ENCODE peak calls at places on chromosomes 1 and 21, in four cellular contexts. One of them, this sample, is unnamed.

GRCh38 chr1:246110343-246111219 is 396.5 kb downstream of the SMYD3 start:
- DNase-seq in M059J: no peak
- DNase-seq in ACHN: no peak
- DNase-seq in midbrain: no peak
- DNase-seq in this sample: peak

GRCh38 chr1:209769171-209769904 is 13.5 kb downstream of the TRAF3IP3 start:
- DNase-seq in M059J: peak
- DNase-seq in ACHN: no peak
- DNase-seq in midbrain: peak
- DNase-seq in this sample: peak

GRCh38 chr1:18531503-18531845 is 50.7 kb downstream of the KLHDC7A start:
- DNase-seq in M059J: no peak
- DNase-seq in ACHN: no peak
- DNase-seq in midbrain: no peak
- DNase-seq in this sample: no peak

GRCh38 chr1:28290851-28291250 is 31.5 kb downstream of the SESN2 start:
- DNase-seq in M059J: no peak
- DNase-seq in ACHN: no peak
- DNase-seq in midbrain: no peak
- DNase-seq in this sample: peak

GRCh38 chr1:245961137-245961540 is 545.9 kb downstream of the SMYD3 start:
- DNase-seq in M059J: no peak
- DNase-seq in ACHN: no peak
- DNase-seq in midbrain: no peak
- DNase-seq in this sample: no peak

GRCh38 chr1:32962248-32962896 is 2.2 kb downstream of the RNF19B start:
- DNase-seq in M059J: peak
- DNase-seq in ACHN: peak
- DNase-seq in midbrain: no peak
- DNase-seq in this sample: no peak

GRCh38 chr1:21385022-21385421 is 54.9 kb upstream of the NBPF3 start:
- DNase-seq in M059J: no peak
- DNase-seq in ACHN: no peak
- DNase-seq in midbrain: no peak
- DNase-seq in this sample: no peak

GRCh38 chr1:160951443-160952128 is 3.0 kb downstream of the ITLN2 start:
- DNase-seq in M059J: peak
- DNase-seq in ACHN: peak
- DNase-seq in midbrain: peak
- DNase-seq in this sample: peak

GRCh38 chr1:175580351-175580750 is 163.0 kb downstream of the TNR start:
- DNase-seq in M059J: no peak
- DNase-seq in ACHN: no peak
- DNase-seq in midbrain: no peak
- DNase-seq in this sample: no peak

GRCh38 chr1:168187180-168187579 is 8.4 kb downstream of the TIPRL start:
- DNase-seq in M059J: no peak
- DNase-seq in ACHN: no peak
- DNase-seq in midbrain: no peak
- DNase-seq in this sample: no peak

GRCh38 chr21:38925923-38926322 is 120.2 kb downstream of the ETS2 start:
- DNase-seq in M059J: peak
- DNase-seq in ACHN: peak
- DNase-seq in midbrain: no peak
- DNase-seq in this sample: peak

GRCh38 chr1:237219751-237220150 is 177.8 kb downstream of the RYR2 start:
- DNase-seq in M059J: no peak
- DNase-seq in ACHN: no peak
- DNase-seq in midbrain: no peak
- DNase-seq in this sample: no peak

GRCh38 chr21:46111857-46112730 is 14.2 kb downstream of the COL6A2 start:
- DNase-seq in M059J: no peak
- DNase-seq in ACHN: no peak
- DNase-seq in midbrain: no peak
- DNase-seq in this sample: no peak

GRCh38 chr1:9652379-9653194 is 1.1 kb downstream of the PIK3CD start:
- DNase-seq in M059J: no peak
- DNase-seq in ACHN: no peak
- DNase-seq in midbrain: no peak
- DNase-seq in this sample: no peak

GRCh38 chr1:86846166-86846647 is 67.7 kb downstream of the SELENOF start:
- DNase-seq in M059J: peak
- DNase-seq in ACHN: no peak
- DNase-seq in midbrain: no peak
- DNase-seq in this sample: no peak

GRCh38 chr1:56302878-56303277 is 276.5 kb downstream of the PLPP3 start:
- DNase-seq in M059J: peak
- DNase-seq in ACHN: no peak
- DNase-seq in midbrain: no peak
- DNase-seq in this sample: no peak

GRCh38 chr1:41882496-41882895 is 36.2 kb downstream of the HIVEP3 start:
- DNase-seq in M059J: no peak
- DNase-seq in ACHN: no peak
- DNase-seq in midbrain: no peak
- DNase-seq in this sample: no peak

GRCh38 chr1:91725961-91726704 is 159.8 kb downstream of the TGFBR3 start:
- DNase-seq in M059J: peak
- DNase-seq in ACHN: no peak
- DNase-seq in midbrain: no peak
- DNase-seq in this sample: peak

GRCh38 chr1:60678802-60679201 is 403.6 kb upstream of the NFIA start:
- DNase-seq in M059J: no peak
- DNase-seq in ACHN: no peak
- DNase-seq in midbrain: no peak
- DNase-seq in this sample: no peak

GRCh38 chr1:112074711-112075110 is 85.2 kb upstream of the KCND3 start:
- DNase-seq in M059J: no peak
- DNase-seq in ACHN: no peak
- DNase-seq in midbrain: no peak
- DNase-seq in this sample: no peak

GRCh38 chr1:38716229-38716628 is 143.3 kb downstream of the RRAGC start:
- DNase-seq in M059J: no peak
- DNase-seq in ACHN: no peak
- DNase-seq in midbrain: no peak
- DNase-seq in this sample: no peak

GRCh38 chr1:229114781-229115417 is 156.0 kb upstream of the RAB4A start:
- DNase-seq in M059J: no peak
- DNase-seq in ACHN: no peak
- DNase-seq in midbrain: no peak
- DNase-seq in this sample: no peak

GRCh38 chr1:114021665-114022099 is 42.4 kb downstream of the OLFML3 start:
- DNase-seq in M059J: no peak
- DNase-seq in ACHN: no peak
- DNase-seq in midbrain: no peak
- DNase-seq in this sample: no peak

GRCh38 chr21:35873441-35873840 is 186.9 kb downstream of the SETD4 start:
- DNase-seq in M059J: no peak
- DNase-seq in ACHN: no peak
- DNase-seq in midbrain: no peak
- DNase-seq in this sample: no peak

GRCh38 chr1:27552911-27553420 is 51.0 kb downstream of the AHDC1 start:
- DNase-seq in M059J: no peak
- DNase-seq in ACHN: no peak
- DNase-seq in midbrain: no peak
- DNase-seq in this sample: no peak

GRCh38 chr1:170518185-170518834 is 13.7 kb upstream of the GORAB start:
- DNase-seq in M059J: no peak
- DNase-seq in ACHN: no peak
- DNase-seq in midbrain: no peak
- DNase-seq in this sample: no peak

GRCh38 chr1:26239936-26240335 is 5.9 kb downstream of the CEP85 start:
- DNase-seq in M059J: peak
- DNase-seq in ACHN: no peak
- DNase-seq in midbrain: peak
- DNase-seq in this sample: no peak

GRCh38 chr1:40932004-40932403 is 47.5 kb upstream of the CTPS1 start:
- DNase-seq in M059J: no peak
- DNase-seq in ACHN: no peak
- DNase-seq in midbrain: no peak
- DNase-seq in this sample: no peak

GRCh38 chr1:237655778-237656177 is 234.9 kb downstream of the ZP4 start:
- DNase-seq in M059J: no peak
- DNase-seq in ACHN: no peak
- DNase-seq in midbrain: no peak
- DNase-seq in this sample: no peak

GRCh38 chr1:205144751-205145150 is 23.0 kb upstream of the RBBP5 start:
- DNase-seq in M059J: peak
- DNase-seq in ACHN: peak
- DNase-seq in midbrain: no peak
- DNase-seq in this sample: peak

GRCh38 chr1:200179126-200179780 is 151.7 kb downstream of the NR5A2 start:
- DNase-seq in M059J: peak
- DNase-seq in ACHN: no peak
- DNase-seq in midbrain: no peak
- DNase-seq in this sample: no peak

GRCh38 chr1:199778324-199778955 is 249.1 kb upstream of the NR5A2 start:
- DNase-seq in M059J: peak
- DNase-seq in ACHN: peak
- DNase-seq in midbrain: no peak
- DNase-seq in this sample: peak

GRCh38 chr1:15961492-15961891 is 14.4 kb downstream of the ZBTB17 start:
- DNase-seq in M059J: no peak
- DNase-seq in ACHN: no peak
- DNase-seq in midbrain: no peak
- DNase-seq in this sample: no peak

This sample was measured in hepatocyte.